ENCODE peak calls at places on chromosomes 5 and 9, in eight cellular contexts. V, M, D, L, A, J, I and E are unnamed samples.

GRCh38 chr9:101536351-101536750 is 2.7 kb downstream of the RNF20 start:
- DNase-seq in V (peak; percentile 48), M (no peak), D (no peak), L (no peak), A (no peak), J (no peak), I (no peak), E (no peak)

GRCh38 chr9:78215706-78216105 is 20.2 kb upstream of the CEP78 start:
- DNase-seq in V (peak; percentile 31), M (no peak), D (no peak), L (no peak), A (no peak), J (no peak), I (no peak), E (no peak)

GRCh38 chr5:160539431-160539830 is 117.8 kb downstream of the PTTG1 start:
- DNase-seq in V (no peak), M (no peak), D (no peak), L (no peak), A (no peak), J (no peak), I (no peak), E (no peak)

GRCh38 chr5:27234916-27235315 is 196.5 kb upstream of the CDH9 start:
- DNase-seq in V (no peak), M (no peak), D (no peak), L (no peak), A (no peak), J (no peak), I (no peak), E (no peak)

GRCh38 chr9:136225366-136225747 is 20.3 kb downstream of the QSOX2 start:
- DNase-seq in V (no peak), M (no peak), D (no peak), L (no peak), A (no peak), J (no peak), I (peak; percentile 89), E (no peak)

GRCh38 chr5:137004279-137004678 is 494.8 kb downstream of the SPOCK1 start:
- DNase-seq in V (no peak), M (no peak), D (no peak), L (no peak), A (no peak), J (no peak), I (no peak), E (no peak)

GRCh38 chr5:145855842-145856267 is 17.0 kb downstream of the GRXCR2 start:
- DNase-seq in V (no peak), M (no peak), D (no peak), L (no peak), A (no peak), J (no peak), I (no peak), E (peak; percentile 37)

GRCh38 chr5:134846641-134846960 is 833 bp downstream of the C5orf24 start:
- DNase-seq in V (no peak), M (no peak), D (peak; percentile 56), L (no peak), A (no peak), J (no peak), I (no peak), E (peak; percentile 22)

GRCh38 chr9:119289740-119290139 is 79.5 kb downstream of the BRINP1 start:
- DNase-seq in V (no peak), M (no peak), D (peak; percentile 34), L (peak; percentile 62), A (peak; percentile 30), J (no peak), I (peak; percentile 61), E (peak; percentile 55)

GRCh38 chr5:149288437-149288836 is 16.8 kb downstream of the AFAP1L1 start:
- DNase-seq in V (no peak), M (no peak), D (no peak), L (no peak), A (no peak), J (no peak), I (no peak), E (peak; percentile 19)

GRCh38 chr5:86971034-86971511 is 296.6 kb upstream of the RASA1 start:
- DNase-seq in V (peak; percentile 27), M (no peak), D (no peak), L (no peak), A (no peak), J (peak; percentile 18), I (no peak), E (no peak)

GRCh38 chr5:10757043-10757442 is 4.0 kb downstream of the DAP start:
- DNase-seq in V (no peak), M (no peak), D (no peak), L (no peak), A (no peak), J (no peak), I (no peak), E (peak; percentile 28)
- H3K4me3 ChIP-seq in V (no peak overlapping the region), M (no peak overlapping the region), D (no peak overlapping the region), L (no peak overlapping the region), A (no peak overlapping the region), J (no peak overlapping the region), I (no peak overlapping the region), E (no peak overlapping the region)

GRCh38 chr5:154201108-154201769 is 10.7 kb downstream of the GALNT10 start:
- DNase-seq in V (no peak), M (no peak), D (no peak), L (no peak), A (no peak), J (no peak), I (no peak), E (no peak)

GRCh38 chr5:154199671-154200220 is 9.2 kb downstream of the GALNT10 start:
- DNase-seq in V (no peak), M (no peak), D (peak; percentile 50), L (no peak), A (no peak), J (no peak), I (no peak), E (no peak)

GRCh38 chr5:154203798-154204578 is 13.5 kb downstream of the GALNT10 start:
- DNase-seq in V (no peak), M (no peak), D (no peak), L (no peak), A (no peak), J (no peak), I (no peak), E (no peak)

GRCh38 chr5:154205441-154206117 is 15.0 kb downstream of the GALNT10 start:
- DNase-seq in V (peak; percentile 86), M (no peak), D (no peak), L (no peak), A (no peak), J (no peak), I (no peak), E (no peak)

DNA sequence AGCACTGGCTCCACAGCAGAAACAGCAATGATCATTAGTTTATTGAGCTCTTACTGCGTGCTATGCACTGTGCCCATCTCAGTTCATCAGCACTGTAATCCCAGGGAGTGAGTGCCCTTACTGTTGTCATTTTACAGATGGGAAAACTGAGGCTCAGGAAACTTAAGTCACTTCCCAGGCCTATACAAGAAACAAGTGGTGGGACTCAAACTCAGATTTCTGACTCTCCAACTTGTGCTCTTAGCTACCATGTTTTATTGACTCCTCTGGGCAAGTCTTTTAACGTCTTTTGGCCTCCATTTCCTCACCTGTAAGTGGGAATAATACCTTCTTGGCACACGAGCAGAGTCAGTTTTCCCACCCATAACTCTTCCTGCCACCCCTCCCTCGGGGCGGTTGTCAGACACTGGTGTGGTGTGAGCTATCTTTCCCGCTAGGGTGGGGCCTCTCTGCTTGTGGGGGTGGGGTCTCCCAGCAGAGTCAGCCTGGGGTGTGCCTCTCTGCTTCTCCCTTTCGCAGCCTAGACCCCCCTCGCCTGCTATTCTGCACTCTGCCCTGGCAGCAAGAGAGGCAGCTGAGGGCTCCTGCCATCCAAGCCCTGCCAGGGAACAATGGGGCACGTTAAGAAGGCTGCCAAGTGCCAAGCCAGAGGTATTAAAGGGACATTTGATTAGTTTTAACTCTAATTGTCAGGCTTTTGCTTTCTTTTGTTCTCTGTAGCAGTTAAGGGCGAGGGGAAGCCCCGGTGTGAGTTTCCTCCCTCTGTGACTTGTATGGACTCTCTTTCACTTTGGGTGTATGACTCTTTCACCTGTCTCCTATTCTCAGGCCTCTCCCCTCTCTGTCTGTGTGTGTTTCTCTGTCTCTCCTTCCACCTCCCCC is 12.1 kb downstream of the GALNT10 start:
- DNase-seq in V (no peak), M (no peak), D (peak; percentile 79), L (no peak), A (no peak), J (no peak), I (no peak), E (no peak)
- TF ChIP-seq POLR2A in V (no peak), M (no peak), D (no peak), L (no peak), A (no peak), J (no peak), I (no peak), E (no peak)

GRCh38 chr5:140641716-140642115 is 2.5 kb downstream of the TMCO6 start:
- DNase-seq in V (no peak), M (no peak), D (no peak), L (no peak), A (no peak), J (no peak), I (no peak), E (no peak)

GRCh38 chr5:140634103-140634502 is 1.1 kb upstream of the CD14 start:
- DNase-seq in V (no peak), M (no peak), D (no peak), L (no peak), A (no peak), J (no peak), I (no peak), E (no peak)

GRCh38 chr5:140635291-140636257 is 2.6 kb upstream of the CD14 start:
- DNase-seq in V (no peak), M (no peak), D (no peak), L (no peak), A (no peak), J (no peak), I (no peak), E (no peak)

GRCh38 chr5:140639093-140639821 is at the start of gene TMCO6:
- DNase-seq in V (peak; percentile 89), M (peak; percentile 99), D (peak; percentile 99), L (peak; percentile 97), A (peak; percentile 95), J (peak; percentile 73), I (peak; percentile 99), E (peak; percentile 99)

DNA sequence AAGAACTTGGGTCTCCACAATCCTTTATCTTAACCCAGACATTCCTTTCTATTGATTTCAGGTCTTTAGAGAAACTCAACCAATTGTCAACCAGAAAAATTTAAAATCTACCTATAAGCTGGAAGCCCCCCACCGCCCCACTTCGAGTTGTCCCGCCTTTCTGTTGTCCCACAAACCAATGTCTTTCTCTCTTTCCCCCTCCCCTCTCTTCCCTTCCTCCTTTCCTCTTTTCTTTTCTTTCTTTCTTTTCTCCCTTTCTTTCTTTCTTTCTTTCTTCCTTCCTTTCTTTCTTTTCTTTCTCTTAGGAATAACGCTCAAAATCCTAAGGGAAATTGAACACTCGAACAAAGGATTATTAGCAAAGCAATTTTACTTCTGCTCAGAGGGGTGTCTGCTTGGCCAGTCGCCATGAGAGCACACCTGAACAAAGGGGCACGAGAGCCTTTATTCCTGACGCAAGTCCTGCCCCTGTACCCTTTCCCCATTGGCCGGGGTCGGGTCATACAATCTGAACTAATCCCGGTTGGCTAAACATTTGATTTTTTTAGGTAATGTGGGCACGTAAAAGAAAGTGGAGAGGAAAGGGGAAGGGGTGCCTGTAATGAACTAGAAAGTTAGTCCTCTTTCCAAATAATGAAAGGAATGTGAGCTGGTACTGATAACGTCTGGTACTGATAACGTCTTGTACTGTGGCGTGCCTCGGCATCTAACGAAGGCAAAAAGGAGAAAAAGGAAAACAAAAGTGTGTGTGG is 1.4 kb upstream of the TMCO6 start:
- DNase-seq in V (no peak), M (no peak), D (no peak), L (no peak), A (no peak), J (no peak), I (no peak), E (no peak)
- H3K4me1 ChIP-seq in V (peaks cover 6% of the 10 kb centered on the region), M (peaks cover 27% of the 10 kb centered on the region), D (peaks cover 21% of the 10 kb centered on the region), L (peaks cover 34% of the 10 kb centered on the region), A (peaks cover 13% of the 10 kb centered on the region), J (peaks cover 4% of the 10 kb centered on the region), I (peaks cover 20% of the 10 kb centered on the region), E (peaks cover 26% of the 10 kb centered on the region)

GRCh38 chr9:7402704-7403389 is 396.7 kb downstream of the DMAC1 start:
- DNase-seq in V (no peak), M (no peak), D (no peak), L (no peak), A (no peak), J (no peak), I (no peak), E (no peak)
- H3K4me3 ChIP-seq in V (no peak overlapping the region), M (no peak overlapping the region), D (no peak overlapping the region), L (no peak overlapping the region), A (no peak overlapping the region), J (no peak overlapping the region), I (no peak overlapping the region), E (no peak overlapping the region)